ENCODE peak calls at places on chromosome 1, in five cellular contexts. X is SIG-M5, O is ELR, Q is A549, G is smooth muscle cell of the brain vasculature. D is an unnamed sample.

GRCh38 chr1:26440259-26440658 is 8.1 kb downstream of the DHDDS start:
- DNase-seq in Q (no peak), G (no peak), O (no peak), X (no peak), D (no peak)

GRCh38 chr1:109793089-109793485 is 29.4 kb upstream of the EPS8L3 start:
- DNase-seq in Q (no peak), G (no peak), O (no peak), X (no peak), D (no peak)

GRCh38 chr1:162373541-162374375 is 2.9 kb downstream of the SPATA46 start:
- DNase-seq in G (no peak), Q (peak), O (peak), X (no peak), D (peak)

GRCh38 chr1:9561429-9561828 is 22.2 kb downstream of the SLC25A33 start:
- DNase-seq in Q (peak), G (peak), X (no peak), O (peak), D (peak)

GRCh38 chr1:9618912-9619679 is 30.4 kb downstream of the TMEM201 start:
- DNase-seq in G (no peak), O (no peak), Q (no peak), X (no peak), D (no peak)

GRCh38 chr1:165942062-165942461 is 114.6 kb downstream of the UCK2 start:
- DNase-seq in Q (no peak), G (no peak), O (no peak), X (no peak), D (no peak)

GRCh38 chr1:202105571-202106339 is 17.0 kb upstream of the GPR37L1 start:
- DNase-seq in O (peak), X (no peak), Q (peak), G (no peak), D (peak)

GRCh38 chr1:161998811-161999210 is 24.9 kb downstream of the OLFML2B start:
- DNase-seq in Q (no peak), O (peak), X (no peak), G (no peak), D (peak)

GRCh38 chr1:169694304-169694703 is 17.1 kb downstream of the SELL start:
- DNase-seq in Q (no peak), O (no peak), X (no peak), G (no peak), D (no peak)

GRCh38 chr1:20124451-20125057 is 5.2 kb upstream of the PLA2G2D start:
- DNase-seq in G (no peak), X (no peak), Q (peak), O (peak), D (peak)

GRCh38 chr1:99529002-99529401 is 116.9 kb upstream of the PALMD start:
- DNase-seq in Q (no peak), G (no peak), X (no peak), O (no peak), D (no peak)

GRCh38 chr1:234918216-234918841 is 210.3 kb downstream of the TOMM20 start:
- DNase-seq in G (peak), O (no peak), X (no peak), Q (no peak), D (peak)

GRCh38 chr1:155910621-155911121 is 478 bp downstream of the RIT1 start:
- DNase-seq in O (peak), G (no peak), X (no peak), Q (peak), D (peak)

GRCh38 chr1:236753964-236754363 is 41.1 kb upstream of the MTR start:
- DNase-seq in G (no peak), X (no peak), Q (no peak), O (no peak), D (no peak)

GRCh38 chr1:209611771-209612570 is 28.5 kb downstream of the CAMK1G start:
- DNase-seq in G (no peak), Q (no peak), X (no peak), O (no peak), D (no peak)

GRCh38 chr1:115647000-115647399 is 5.2 kb downstream of the VANGL1 start:
- DNase-seq in Q (no peak), G (no peak), X (no peak), O (peak), D (peak)

GRCh38 chr1:109881906-109882287 is 28.8 kb upstream of the CSF1 start:
- DNase-seq in G (no peak), Q (no peak), X (no peak), O (no peak), D (no peak)

GRCh38 chr1:56644941-56645662 is at the start of gene PRKAA2:
- DNase-seq in X (no peak), O (peak), G (no peak), Q (peak), D (no peak)

GRCh38 chr1:8424539-8425116 is 106.7 kb downstream of the SLC45A1 start:
- DNase-seq in O (no peak), G (no peak), Q (peak), X (peak), D (no peak)

GRCh38 chr1:91130256-91130985 is 108.6 kb upstream of the ZNF644 start:
- DNase-seq in G (no peak), O (no peak), Q (no peak), X (no peak), D (no peak)

GRCh38 chr1:22738522-22738921 is 27.9 kb downstream of the EPHB2 start:
- DNase-seq in X (no peak), Q (peak), O (peak), G (no peak), D (no peak)

GRCh38 chr1:58442114-58442513 is 104.4 kb downstream of the OMA1 start:
- DNase-seq in O (no peak), X (no peak), Q (no peak), G (peak), D (peak)

GRCh38 chr1:157099633-157100009 is at the start of gene ETV3L:
- DNase-seq in O (no peak), G (no peak), X (no peak), Q (no peak), D (no peak)

GRCh38 chr1:68725353-68725752 is 228.5 kb upstream of the DEPDC1 start:
- DNase-seq in O (no peak), G (no peak), Q (no peak), X (no peak), D (no peak)

GRCh38 chr1:6727535-6727934 is 25.9 kb upstream of the DNAJC11 start:
- DNase-seq in X (no peak), G (peak), Q (peak), O (peak), D (peak)

GRCh38 chr1:227586733-227587132 is 23.4 kb downstream of the ZNF678 start:
- DNase-seq in X (no peak), Q (no peak), O (no peak), G (no peak), D (no peak)

GRCh38 chr1:53342735-53343470 is 15.0 kb upstream of the LRP8 start:
- DNase-seq in G (no peak), O (no peak), X (no peak), Q (no peak), D (no peak)

GRCh38 chr1:1778827-1779675 is 781 bp upstream of the NADK start:
- DNase-seq in O (peak), G (no peak), X (peak), Q (no peak), D (no peak)

GRCh38 chr1:232438476-232438875 is 191.5 kb downstream of the SIPA1L2 start:
- DNase-seq in Q (no peak), O (no peak), X (no peak), G (peak), D (no peak)

GRCh38 chr1:203085528-203086406 is at the start of gene MYOG:
- DNase-seq in Q (no peak), G (no peak), X (no peak), O (no peak), D (no peak)

D was measured in brain microvascular endothelial cell.